ENCODE peak calls at places on chromosomes 7 and 10, in four cellular contexts. E, H, Y and I are unnamed samples.

GRCh38 chr7:64878684-64879083 is 24.4 kb upstream of the ZNF273 start:
- DNase-seq in E (no peak), Y (no peak), H (no peak), I (no peak)

GRCh38 chr10:92692697-92693533 is 3.2 kb downstream of the HHEX start:
- DNase-seq in E (no peak), H (no peak), Y (no peak), I (no peak)

GRCh38 chr7:90708841-90709317 is 112.8 kb downstream of the CDK14 start:
- DNase-seq in Y (peak), E (peak), H (peak), I (no peak)

GRCh38 chr7:141355057-141355456 is 196.2 kb upstream of the AGK start:
- DNase-seq in Y (no peak), E (no peak), H (no peak), I (no peak)

GRCh38 chr10:100632027-100632426 is 96.3 kb downstream of the HIF1AN start:
- DNase-seq in Y (no peak), E (no peak), H (no peak), I (no peak)

GRCh38 chr7:104124469-104124868 is 83.3 kb downstream of the ORC5 start:
- DNase-seq in H (no peak), E (no peak), Y (no peak), I (no peak)

GRCh38 chr7:105691029-105691691 is 109.9 kb upstream of the EFCAB10 start:
- DNase-seq in E (no peak), Y (no peak), H (no peak), I (no peak)

GRCh38 chr7:34342403-34342802 is 315.6 kb upstream of the NPSR1 start:
- DNase-seq in H (no peak), E (no peak), Y (no peak), I (no peak)

GRCh38 chr10:97349752-97350117 is 15.2 kb upstream of the FRAT2 start:
- DNase-seq in E (no peak), H (no peak), Y (no peak), I (no peak)

GRCh38 chr10:111137012-111137411 is 60.2 kb downstream of the ADRA2A start:
- DNase-seq in Y (no peak), E (no peak), H (no peak), I (no peak)

GRCh38 chr7:154638286-154638685 is 364.6 kb downstream of the PAXIP1 start:
- DNase-seq in Y (no peak), H (no peak), E (no peak), I (no peak)

GRCh38 chr7:37943905-37944736 is 23.7 kb downstream of the EPDR1 start:
- DNase-seq in E (no peak), Y (peak), H (no peak), I (no peak)

GRCh38 chr7:119197172-119197871 is 972.8 kb downstream of the ANKRD7 start:
- DNase-seq in H (no peak), Y (no peak), E (no peak), I (no peak)

GRCh38 chr7:119197872-119198527 is 973.5 kb downstream of the ANKRD7 start:
- DNase-seq in H (peak), Y (peak), E (peak), I (peak)

DNA sequence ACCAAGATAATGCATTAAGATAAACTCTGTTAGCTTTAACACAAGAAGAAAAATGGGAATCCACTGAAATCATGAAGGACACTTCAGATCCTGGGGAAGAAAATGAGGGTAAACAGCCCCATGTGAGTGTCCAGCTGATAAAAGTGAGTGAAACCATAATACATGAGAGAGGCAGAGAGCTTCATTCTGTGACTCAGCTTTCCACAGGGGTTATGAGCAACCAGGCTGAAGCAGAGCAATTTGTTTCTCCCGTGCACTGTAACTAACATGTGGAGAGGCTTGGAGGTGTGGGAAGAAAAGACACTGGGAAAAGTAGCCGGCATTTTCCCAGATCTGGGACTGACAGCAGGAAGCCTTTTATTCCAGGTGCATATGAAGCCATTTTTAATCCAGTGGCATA is 971.7 kb downstream of the ANKRD7 start:
- DNase-seq in H (no peak), E (no peak), Y (no peak), I (no peak)
- TF ChIP-seq SPI1 in H (no peak), E (no peak), Y (no peak), I (no peak)

DNA sequence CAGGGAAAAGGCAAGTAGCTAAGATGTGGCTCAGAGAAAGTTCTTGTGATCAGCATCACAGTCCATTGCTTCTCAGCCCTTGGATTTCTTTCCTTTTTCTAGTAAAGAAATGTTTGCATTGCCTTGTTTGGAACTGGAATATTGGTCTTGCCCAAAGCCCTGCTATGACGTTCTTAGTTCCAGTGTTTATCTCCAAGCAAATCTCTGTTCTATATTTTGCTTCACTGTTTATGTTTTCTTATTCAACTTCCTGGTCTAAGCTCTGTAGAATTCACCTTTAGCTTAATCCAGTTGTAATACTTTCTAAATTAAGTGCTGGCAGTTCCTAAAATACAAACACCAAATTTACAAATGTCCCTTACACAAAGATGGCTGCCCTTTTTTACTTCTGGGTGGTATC is 88.7 kb upstream of the ZNF438 start:
- DNase-seq in H (no peak), Y (no peak), E (no peak), I (no peak)
- TF ChIP-seq POLR2AphosphoS5 in H (no peak), Y (no peak), E (no peak), I (no peak)

GRCh38 chr7:14336256-14336655 is 346.8 kb upstream of the ETV1 start:
- DNase-seq in E (no peak), H (no peak), Y (no peak), I (no peak)

DNA sequence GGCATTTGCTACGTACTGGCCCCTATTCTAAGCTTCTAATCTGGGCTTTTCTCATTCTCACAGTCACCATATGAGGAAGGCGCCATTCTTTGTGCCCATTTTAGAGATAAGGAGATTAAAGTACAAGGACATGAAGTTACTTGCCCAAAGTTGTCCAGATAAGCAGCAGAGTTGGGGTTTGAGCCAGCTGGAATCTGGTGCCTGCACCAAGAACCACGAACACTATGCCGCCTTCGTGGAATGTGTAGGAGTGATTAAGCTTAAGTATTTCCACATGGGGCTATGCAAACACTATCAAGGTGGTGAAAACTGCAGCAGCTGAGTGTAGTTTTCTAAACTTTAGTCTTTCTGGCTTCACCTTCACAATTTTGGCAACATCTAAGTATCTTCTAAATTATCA is 342.7 kb upstream of the ETV1 start:
- DNase-seq in E (no peak), H (no peak), Y (no peak), I (no peak)
- TF ChIP-seq SPI1 in E (no peak), H (no peak), Y (no peak), I (no peak)

GRCh38 chr10:78742406-78742729 is 326.4 kb upstream of the ZMIZ1 start:
- DNase-seq in H (no peak), E (no peak), Y (no peak), I (no peak)

GRCh38 chr10:78741541-78741940 is 327.2 kb upstream of the ZMIZ1 start:
- DNase-seq in Y (no peak), H (no peak), E (no peak), I (no peak)

GRCh38 chr10:78740976-78741375 is 327.8 kb upstream of the ZMIZ1 start:
- DNase-seq in Y (no peak), E (no peak), H (no peak), I (no peak)

GRCh38 chr10:78744521-78745090 is 324.2 kb upstream of the ZMIZ1 start:
- DNase-seq in E (no peak), Y (no peak), H (no peak), I (no peak)

GRCh38 chr10:78742730-78743615 is 325.8 kb upstream of the ZMIZ1 start:
- DNase-seq in E (peak), H (no peak), Y (no peak), I (no peak)
- TF ChIP-seq POLR2AphosphoS5 in E (peak), H (no peak), Y (no peak), I (no peak)